ENCODE peak calls at places on chromosomes 5 and 9, in six cellular contexts. P, K, C, U, B and G are unnamed samples.
A peak's percentile ranks its signal among the peaks of the same experiment; 100 is the strongest.

GRCh38 chr5:119270955-119271757 is 84.7 kb upstream of the TNFAIP8 start:
- DNase-seq in P (no peak), K (no peak), C (no peak), U (peak; percentile 27), B (no peak), G (peak; percentile 61)

GRCh38 chr5:98104454-98105188 is 668.8 kb upstream of the RGMB start:
- DNase-seq in P (no peak), K (no peak), C (no peak), U (peak; percentile 51), B (no peak), G (no peak)

GRCh38 chr5:172530406-172530805 is 76.1 kb upstream of the SH3PXD2B start:
- DNase-seq in P (no peak), K (no peak), C (no peak), U (no peak), B (no peak), G (no peak)

GRCh38 chr5:146026307-146027010 is 78.9 kb downstream of the PLAC8L1 start:
- DNase-seq in P (no peak), K (no peak), C (no peak), U (no peak), B (no peak), G (no peak)

GRCh38 chr5:39599721-39600431 is 175.1 kb upstream of the DAB2 start:
- DNase-seq in P (no peak), K (peak; percentile 9), C (no peak), U (peak; percentile 89), B (peak; percentile 91), G (no peak)

GRCh38 chr9:132939169-132939568 is 5.2 kb downstream of the TSC1 start:
- DNase-seq in P (no peak), K (no peak), C (no peak), U (no peak), B (no peak), G (no peak)

GRCh38 chr5:128644863-128645262 is 106.8 kb upstream of the FBN2 start:
- DNase-seq in P (no peak), K (no peak), C (no peak), U (peak; percentile 86), B (peak; percentile 76), G (no peak)

GRCh38 chr9:69218166-69218565 is 44.1 kb downstream of the TJP2 start:
- DNase-seq in P (no peak), K (no peak), C (no peak), U (no peak), B (no peak), G (no peak)